ENCODE peak calls at places on chromosome 15, in seven cellular contexts. X is A549, W is NCI-H2171, O is HL-60, S is dermis microvascular lymphatic vessel endothelial cell, H is DMS79, L is NCI-H748 treated with DMSO at 0.1 percent for 48 hours. G is an unnamed sample.

GRCh38 chr15:90530250-90531051 is 728 bp downstream of the CRTC3 start:
- DNase-seq in O (peak), W (peak), L (peak), S (peak), X (peak), H (no peak), G (peak)

GRCh38 chr15:40397688-40398412 is 7.7 kb upstream of the IVD start:
- DNase-seq in O (no peak), S (no peak), X (no peak), W (no peak), H (no peak), L (no peak), G (no peak)

GRCh38 chr15:37135225-37135624 is 34.9 kb upstream of the MEIS2 start:
- DNase-seq in L (no peak), X (no peak), O (no peak), H (peak), W (no peak), S (peak), G (no peak)

GRCh38 chr15:36334059-36334458 is 245.4 kb upstream of the CDIN1 start:
- DNase-seq in S (no peak), W (no peak), O (no peak), L (no peak), X (no peak), H (no peak), G (no peak)

GRCh38 chr15:51368751-51369450 is 27.4 kb downstream of the GLDN start:
- DNase-seq in H (no peak), S (no peak), X (no peak), L (no peak), W (no peak), O (no peak), G (peak)

GRCh38 chr15:45847645-45848044 is 212.8 kb downstream of the SQOR start:
- DNase-seq in L (no peak), W (no peak), O (no peak), X (no peak), H (no peak), S (no peak), G (no peak)

GRCh38 chr15:40367038-40367672 is 9.1 kb downstream of the DISP2 start:
- DNase-seq in H (no peak), L (no peak), X (no peak), W (no peak), O (no peak), S (no peak), G (no peak)

GRCh38 chr15:96225642-96226259 is 104.7 kb upstream of the NR2F2 start:
- DNase-seq in X (no peak), L (no peak), S (no peak), H (no peak), O (no peak), W (no peak), G (no peak)

GRCh38 chr15:29623240-29623639 is 199.0 kb downstream of the TJP1 start:
- DNase-seq in W (no peak), S (no peak), O (no peak), X (no peak), H (no peak), L (no peak), G (no peak)

GRCh38 chr15:31381801-31382692 is 55.4 kb downstream of the KLF13 start:
- DNase-seq in L (no peak), X (no peak), H (no peak), S (no peak), W (no peak), O (no peak), G (no peak)

GRCh38 chr15:91104111-91104510 is 4.1 kb downstream of the SV2B start:
- DNase-seq in S (no peak), W (no peak), H (no peak), L (no peak), O (no peak), X (no peak), G (no peak)

GRCh38 chr15:78204351-78205309 is 29.7 kb downstream of the ACSBG1 start:
- DNase-seq in O (no peak), W (no peak), L (no peak), H (no peak), X (no peak), S (no peak), G (no peak)

GRCh38 chr15:81407679-81408078 is 33.7 kb upstream of the TMC3 start:
- DNase-seq in L (no peak), W (no peak), H (no peak), X (no peak), O (no peak), S (no peak), G (no peak)

GRCh38 chr15:87959658-87960057 is 296.9 kb downstream of the NTRK3 start:
- DNase-seq in S (no peak), H (no peak), X (no peak), W (no peak), L (no peak), O (no peak), G (no peak)

GRCh38 chr15:70535955-70536338 is 227.4 kb downstream of the UACA start:
- DNase-seq in X (no peak), L (no peak), O (no peak), W (no peak), H (no peak), S (no peak), G (no peak)

GRCh38 chr15:78207641-78208340 is 26.6 kb downstream of the ACSBG1 start:
- DNase-seq in W (no peak), X (no peak), H (no peak), O (no peak), L (no peak), S (no peak), G (no peak)

GRCh38 chr15:64009241-64009640 is 37.0 kb downstream of the DAPK2 start:
- DNase-seq in O (no peak), S (no peak), L (no peak), X (no peak), W (no peak), H (no peak), G (no peak)

GRCh38 chr15:77030928-77031375 is 36.0 kb downstream of the PSTPIP1 start:
- DNase-seq in H (no peak), O (no peak), X (no peak), W (no peak), S (no peak), L (no peak), G (no peak)

GRCh38 chr15:44215594-44215993 is 20.5 kb upstream of the FRMD5 start:
- DNase-seq in S (peak), W (no peak), L (no peak), O (no peak), H (no peak), X (peak), G (peak)